ENCODE peak calls at places on chromosomes 12 and 14, in ten cellular contexts. One of them, this sample, is unnamed.

GRCh38 chr14:65071544-65071943 is 30.8 kb downstream of the MAX start:
- DNase-seq in HepG2: no peak
- DNase-seq in amniotic epithelial cell: no peak
- DNase-seq in ovary: no peak
- DNase-seq in stimulated activated CD4-positive, alpha-beta T cell treated with anti-CD3 and anti-CD28 coated beads, Interleukin-4, amount 100 ng/mL, for 48 hours: no peak
- DNase-seq in GM20000: no peak
- DNase-seq in NCI-H1930: no peak
- DNase-seq in NCI-H1105: no peak
- DNase-seq in HT1080: no peak
- DNase-seq in astrocyte of the spinal cord: no peak
- DNase-seq in this sample: no peak

GRCh38 chr14:103301512-103302197 is 32.4 kb upstream of the EIF5 start:
- DNase-seq in HepG2: no peak
- DNase-seq in amniotic epithelial cell: no peak
- DNase-seq in ovary: no peak
- DNase-seq in stimulated activated CD4-positive, alpha-beta T cell treated with anti-CD3 and anti-CD28 coated beads, Interleukin-4, amount 100 ng/mL, for 48 hours: no peak
- DNase-seq in GM20000: no peak
- DNase-seq in NCI-H1930: no peak
- DNase-seq in NCI-H1105: no peak
- DNase-seq in HT1080: no peak
- DNase-seq in astrocyte of the spinal cord: no peak
- DNase-seq in this sample: no peak

GRCh38 chr14:105317546-105317945 is 3.0 kb downstream of the PACS2 start:
- DNase-seq in HepG2: no peak
- DNase-seq in amniotic epithelial cell: peak
- DNase-seq in ovary: no peak
- DNase-seq in stimulated activated CD4-positive, alpha-beta T cell treated with anti-CD3 and anti-CD28 coated beads, Interleukin-4, amount 100 ng/mL, for 48 hours: no peak
- DNase-seq in GM20000: no peak
- DNase-seq in NCI-H1930: no peak
- DNase-seq in NCI-H1105: no peak
- DNase-seq in HT1080: no peak
- DNase-seq in astrocyte of the spinal cord: peak
- DNase-seq in this sample: no peak

GRCh38 chr12:115632323-115632722 is 645.2 kb downstream of the MED13L start:
- DNase-seq in HepG2: no peak
- DNase-seq in amniotic epithelial cell: no peak
- DNase-seq in ovary: no peak
- DNase-seq in stimulated activated CD4-positive, alpha-beta T cell treated with anti-CD3 and anti-CD28 coated beads, Interleukin-4, amount 100 ng/mL, for 48 hours: no peak
- DNase-seq in GM20000: no peak
- DNase-seq in NCI-H1930: no peak
- DNase-seq in NCI-H1105: peak
- DNase-seq in HT1080: no peak
- DNase-seq in astrocyte of the spinal cord: peak
- DNase-seq in this sample: no peak

GRCh38 chr12:1657616-1658167 is 28.7 kb downstream of the WNT5B start:
- DNase-seq in HepG2: no peak
- DNase-seq in amniotic epithelial cell: peak
- DNase-seq in ovary: no peak
- DNase-seq in stimulated activated CD4-positive, alpha-beta T cell treated with anti-CD3 and anti-CD28 coated beads, Interleukin-4, amount 100 ng/mL, for 48 hours: no peak
- DNase-seq in GM20000: no peak
- DNase-seq in NCI-H1930: no peak
- DNase-seq in NCI-H1105: no peak
- DNase-seq in HT1080: peak
- DNase-seq in astrocyte of the spinal cord: no peak
- DNase-seq in this sample: no peak

GRCh38 chr14:22532345-22533056 is 56.5 kb downstream of the DAD1 start:
- DNase-seq in HepG2: no peak
- DNase-seq in amniotic epithelial cell: no peak
- DNase-seq in ovary: no peak
- DNase-seq in stimulated activated CD4-positive, alpha-beta T cell treated with anti-CD3 and anti-CD28 coated beads, Interleukin-4, amount 100 ng/mL, for 48 hours: no peak
- DNase-seq in GM20000: no peak
- DNase-seq in NCI-H1930: no peak
- DNase-seq in NCI-H1105: no peak
- DNase-seq in HT1080: peak
- DNase-seq in astrocyte of the spinal cord: peak
- DNase-seq in this sample: no peak

GRCh38 chr12:68501226-68501625 is 109.5 kb upstream of the RAP1B start:
- DNase-seq in HepG2: no peak
- DNase-seq in amniotic epithelial cell: no peak
- DNase-seq in ovary: no peak
- DNase-seq in stimulated activated CD4-positive, alpha-beta T cell treated with anti-CD3 and anti-CD28 coated beads, Interleukin-4, amount 100 ng/mL, for 48 hours: no peak
- DNase-seq in GM20000: no peak
- DNase-seq in NCI-H1930: no peak
- DNase-seq in NCI-H1105: no peak
- DNase-seq in HT1080: no peak
- DNase-seq in astrocyte of the spinal cord: no peak
- DNase-seq in this sample: no peak

GRCh38 chr12:62347922-62348650 is 87.9 kb downstream of the USP15 start:
- DNase-seq in HepG2: no peak
- DNase-seq in amniotic epithelial cell: peak
- DNase-seq in ovary: no peak
- DNase-seq in stimulated activated CD4-positive, alpha-beta T cell treated with anti-CD3 and anti-CD28 coated beads, Interleukin-4, amount 100 ng/mL, for 48 hours: no peak
- DNase-seq in GM20000: no peak
- DNase-seq in NCI-H1930: no peak
- DNase-seq in NCI-H1105: no peak
- DNase-seq in HT1080: no peak
- DNase-seq in astrocyte of the spinal cord: peak
- DNase-seq in this sample: no peak

GRCh38 chr12:68340404-68341270 is 8.5 kb upstream of the MDM1 start:
- DNase-seq in HepG2: no peak
- DNase-seq in amniotic epithelial cell: no peak
- DNase-seq in ovary: no peak
- DNase-seq in stimulated activated CD4-positive, alpha-beta T cell treated with anti-CD3 and anti-CD28 coated beads, Interleukin-4, amount 100 ng/mL, for 48 hours: no peak
- DNase-seq in GM20000: no peak
- DNase-seq in NCI-H1930: no peak
- DNase-seq in NCI-H1105: no peak
- DNase-seq in HT1080: no peak
- DNase-seq in astrocyte of the spinal cord: no peak
- DNase-seq in this sample: no peak

GRCh38 chr12:51318846-51319570 is 5.0 kb downstream of the BIN2 start:
- DNase-seq in HepG2: no peak
- DNase-seq in amniotic epithelial cell: no peak
- DNase-seq in ovary: no peak
- DNase-seq in stimulated activated CD4-positive, alpha-beta T cell treated with anti-CD3 and anti-CD28 coated beads, Interleukin-4, amount 100 ng/mL, for 48 hours: no peak
- DNase-seq in GM20000: peak
- DNase-seq in NCI-H1930: no peak
- DNase-seq in NCI-H1105: no peak
- DNase-seq in HT1080: no peak
- DNase-seq in astrocyte of the spinal cord: no peak
- DNase-seq in this sample: no peak

GRCh38 chr14:80987235-80988032 is 32.0 kb downstream of the TSHR start:
- DNase-seq in HepG2: peak
- DNase-seq in amniotic epithelial cell: peak
- DNase-seq in ovary: peak
- DNase-seq in stimulated activated CD4-positive, alpha-beta T cell treated with anti-CD3 and anti-CD28 coated beads, Interleukin-4, amount 100 ng/mL, for 48 hours: peak
- DNase-seq in GM20000: peak
- DNase-seq in NCI-H1930: peak
- DNase-seq in NCI-H1105: peak
- DNase-seq in HT1080: peak
- DNase-seq in astrocyte of the spinal cord: peak
- DNase-seq in this sample: no peak

GRCh38 chr12:73421832-73422231 is 1115.8 kb upstream of the ATXN7L3B start:
- DNase-seq in HepG2: no peak
- DNase-seq in amniotic epithelial cell: no peak
- DNase-seq in ovary: no peak
- DNase-seq in stimulated activated CD4-positive, alpha-beta T cell treated with anti-CD3 and anti-CD28 coated beads, Interleukin-4, amount 100 ng/mL, for 48 hours: no peak
- DNase-seq in GM20000: peak
- DNase-seq in NCI-H1930: no peak
- DNase-seq in NCI-H1105: no peak
- DNase-seq in HT1080: peak
- DNase-seq in astrocyte of the spinal cord: peak
- DNase-seq in this sample: no peak

GRCh38 chr14:95863295-95863694 is 13.3 kb upstream of the TUNAR start:
- DNase-seq in HepG2: no peak
- DNase-seq in amniotic epithelial cell: no peak
- DNase-seq in ovary: no peak
- DNase-seq in stimulated activated CD4-positive, alpha-beta T cell treated with anti-CD3 and anti-CD28 coated beads, Interleukin-4, amount 100 ng/mL, for 48 hours: no peak
- DNase-seq in GM20000: no peak
- DNase-seq in NCI-H1930: no peak
- DNase-seq in NCI-H1105: no peak
- DNase-seq in HT1080: no peak
- DNase-seq in astrocyte of the spinal cord: no peak
- DNase-seq in this sample: no peak

GRCh38 chr12:47216150-47216677 is 136.5 kb upstream of the AMIGO2 start:
- DNase-seq in HepG2: no peak
- DNase-seq in amniotic epithelial cell: no peak
- DNase-seq in ovary: no peak
- DNase-seq in stimulated activated CD4-positive, alpha-beta T cell treated with anti-CD3 and anti-CD28 coated beads, Interleukin-4, amount 100 ng/mL, for 48 hours: peak
- DNase-seq in GM20000: peak
- DNase-seq in NCI-H1930: no peak
- DNase-seq in NCI-H1105: no peak
- DNase-seq in HT1080: no peak
- DNase-seq in astrocyte of the spinal cord: no peak
- DNase-seq in this sample: no peak

This sample was measured in pancreas.